ENCODE peak calls at places on chromosomes 16 and 17, in ten cellular contexts. One of them, this sample, is unnamed.

GRCh38 chr16:7330709-7331108 is 1.9 kb upstream of the RBFOX1 start:
- DNase-seq in body of pancreas: no peak
- DNase-seq in heart left ventricle: peak; percentile 51
- DNase-seq in IMR-90: no peak
- DNase-seq in esophagus muscularis mucosa: no peak
- DNase-seq in neuronal stem cell: no peak
- DNase-seq in breast epithelium: no peak
- DNase-seq in right cardiac atrium: no peak
- DNase-seq in lung: no peak
- DNase-seq in ascending aorta: no peak
- DNase-seq in this sample: no peak

GRCh38 chr16:83449861-83450260 is 357.9 kb upstream of the HSBP1 start:
- DNase-seq in body of pancreas: no peak
- DNase-seq in heart left ventricle: no peak
- DNase-seq in IMR-90: no peak
- DNase-seq in esophagus muscularis mucosa: no peak
- DNase-seq in neuronal stem cell: no peak
- DNase-seq in breast epithelium: no peak
- DNase-seq in right cardiac atrium: no peak
- DNase-seq in lung: no peak
- DNase-seq in ascending aorta: no peak
- DNase-seq in this sample: no peak

GRCh38 chr17:13513039-13513405 is 88.7 kb downstream of the HS3ST3A1 start:
- DNase-seq in body of pancreas: no peak
- DNase-seq in heart left ventricle: peak; percentile 28
- DNase-seq in IMR-90: peak; percentile 27
- DNase-seq in esophagus muscularis mucosa: no peak
- DNase-seq in neuronal stem cell: no peak
- DNase-seq in breast epithelium: no peak
- DNase-seq in right cardiac atrium: no peak
- DNase-seq in lung: no peak
- DNase-seq in ascending aorta: no peak
- DNase-seq in this sample: no peak

GRCh38 chr17:72953621-72954020 is 138.9 kb downstream of the SLC39A11 start:
- DNase-seq in body of pancreas: no peak
- DNase-seq in heart left ventricle: no peak
- DNase-seq in IMR-90: no peak
- DNase-seq in esophagus muscularis mucosa: no peak
- DNase-seq in neuronal stem cell: no peak
- DNase-seq in breast epithelium: no peak
- DNase-seq in right cardiac atrium: no peak
- DNase-seq in lung: no peak
- DNase-seq in ascending aorta: no peak
- DNase-seq in this sample: no peak

GRCh38 chr16:11914759-11915643 is 755 bp downstream of the GSPT1 start:
- DNase-seq in body of pancreas: peak; percentile 51
- DNase-seq in heart left ventricle: peak; percentile 53
- DNase-seq in IMR-90: peak; percentile 28
- DNase-seq in esophagus muscularis mucosa: no peak
- DNase-seq in neuronal stem cell: no peak
- DNase-seq in breast epithelium: no peak
- DNase-seq in right cardiac atrium: peak; percentile 50
- DNase-seq in lung: peak; percentile 36
- DNase-seq in ascending aorta: peak; percentile 74
- DNase-seq in this sample: peak; percentile 71

GRCh38 chr16:25691519-25692091 is at the start of gene HS3ST4:
- DNase-seq in body of pancreas: no peak
- DNase-seq in heart left ventricle: no peak
- DNase-seq in IMR-90: no peak
- DNase-seq in esophagus muscularis mucosa: no peak
- DNase-seq in neuronal stem cell: peak; percentile 61
- DNase-seq in breast epithelium: no peak
- DNase-seq in right cardiac atrium: no peak
- DNase-seq in lung: no peak
- DNase-seq in ascending aorta: no peak
- DNase-seq in this sample: no peak

GRCh38 chr17:32882734-32883133 is 5.8 kb upstream of the MYO1D start:
- DNase-seq in body of pancreas: no peak
- DNase-seq in heart left ventricle: no peak
- DNase-seq in IMR-90: peak; percentile 32
- DNase-seq in esophagus muscularis mucosa: peak; percentile 12
- DNase-seq in neuronal stem cell: no peak
- DNase-seq in breast epithelium: no peak
- DNase-seq in right cardiac atrium: no peak
- DNase-seq in lung: peak; percentile 19
- DNase-seq in ascending aorta: no peak
- DNase-seq in this sample: no peak

GRCh38 chr16:65509172-65509571 is 387.3 kb upstream of the CDH11 start:
- DNase-seq in body of pancreas: no peak
- DNase-seq in heart left ventricle: no peak
- DNase-seq in IMR-90: no peak
- DNase-seq in esophagus muscularis mucosa: no peak
- DNase-seq in neuronal stem cell: no peak
- DNase-seq in breast epithelium: no peak
- DNase-seq in right cardiac atrium: no peak
- DNase-seq in lung: no peak
- DNase-seq in ascending aorta: no peak
- DNase-seq in this sample: no peak

GRCh38 chr17:51044964-51045363 is 75.7 kb downstream of the SPAG9 start:
- DNase-seq in body of pancreas: no peak
- DNase-seq in heart left ventricle: no peak
- DNase-seq in IMR-90: no peak
- DNase-seq in esophagus muscularis mucosa: no peak
- DNase-seq in neuronal stem cell: no peak
- DNase-seq in breast epithelium: no peak
- DNase-seq in right cardiac atrium: no peak
- DNase-seq in lung: no peak
- DNase-seq in ascending aorta: no peak
- DNase-seq in this sample: no peak

GRCh38 chr17:46180895-46181279 is 12.3 kb downstream of the KANSL1 start:
- DNase-seq in body of pancreas: no peak
- DNase-seq in heart left ventricle: no peak
- DNase-seq in IMR-90: no peak
- DNase-seq in esophagus muscularis mucosa: no peak
- DNase-seq in neuronal stem cell: no peak
- DNase-seq in breast epithelium: no peak
- DNase-seq in right cardiac atrium: no peak
- DNase-seq in lung: no peak
- DNase-seq in ascending aorta: no peak
- DNase-seq in this sample: no peak

GRCh38 chr17:46179375-46179999 is 13.7 kb downstream of the KANSL1 start:
- DNase-seq in body of pancreas: no peak
- DNase-seq in heart left ventricle: no peak
- DNase-seq in IMR-90: no peak
- DNase-seq in esophagus muscularis mucosa: no peak
- DNase-seq in neuronal stem cell: no peak
- DNase-seq in breast epithelium: no peak
- DNase-seq in right cardiac atrium: no peak
- DNase-seq in lung: no peak
- DNase-seq in ascending aorta: no peak
- DNase-seq in this sample: no peak

GRCh38 chr17:46181940-46182339 is 11.3 kb downstream of the KANSL1 start:
- DNase-seq in body of pancreas: no peak
- DNase-seq in heart left ventricle: no peak
- DNase-seq in IMR-90: no peak
- DNase-seq in esophagus muscularis mucosa: no peak
- DNase-seq in neuronal stem cell: no peak
- DNase-seq in breast epithelium: no peak
- DNase-seq in right cardiac atrium: no peak
- DNase-seq in lung: no peak
- DNase-seq in ascending aorta: no peak
- DNase-seq in this sample: no peak

GRCh38 chr17:46184696-46185095 is 8.5 kb downstream of the KANSL1 start:
- DNase-seq in body of pancreas: no peak
- DNase-seq in heart left ventricle: no peak
- DNase-seq in IMR-90: no peak
- DNase-seq in esophagus muscularis mucosa: no peak
- DNase-seq in neuronal stem cell: no peak
- DNase-seq in breast epithelium: no peak
- DNase-seq in right cardiac atrium: no peak
- DNase-seq in lung: no peak
- DNase-seq in ascending aorta: no peak
- DNase-seq in this sample: no peak

DNA sequence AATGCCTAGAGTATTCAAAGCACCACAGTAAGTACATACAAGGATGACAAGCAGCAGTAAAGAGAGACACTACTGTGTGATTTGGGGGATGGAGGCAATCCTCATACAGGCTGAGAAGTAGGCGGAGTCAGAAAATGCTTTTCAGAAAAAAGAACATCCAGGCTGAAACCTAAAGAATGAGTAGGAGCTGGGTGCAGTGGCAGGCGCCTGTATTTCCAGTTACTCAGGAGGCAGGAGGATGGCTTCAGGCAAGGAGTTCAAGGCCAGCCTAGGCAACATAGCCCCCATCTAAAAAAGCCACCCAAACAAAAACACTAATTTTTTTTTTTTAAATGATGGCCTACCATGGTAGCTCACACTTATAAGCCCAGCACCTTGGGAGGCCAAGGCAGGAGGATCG is 10.3 kb downstream of the KANSL1 start:
- DNase-seq in body of pancreas: no peak
- DNase-seq in heart left ventricle: no peak
- DNase-seq in IMR-90: no peak
- DNase-seq in esophagus muscularis mucosa: no peak
- DNase-seq in neuronal stem cell: no peak
- DNase-seq in breast epithelium: no peak
- DNase-seq in right cardiac atrium: no peak
- DNase-seq in lung: no peak
- DNase-seq in ascending aorta: no peak
- DNase-seq in this sample: no peak
- H3K4me1 ChIP-seq in body of pancreas: peaks cover 77% of the 10 kb centered on the region
- H3K4me1 ChIP-seq in heart left ventricle: peaks cover 88% of the 10 kb centered on the region
- H3K4me1 ChIP-seq in IMR-90: peaks cover 7% of the 10 kb centered on the region
- H3K4me1 ChIP-seq in esophagus muscularis mucosa: peaks cover 97% of the 10 kb centered on the region
- H3K4me1 ChIP-seq in neuronal stem cell: peaks cover 12% of the 10 kb centered on the region
- H3K4me1 ChIP-seq in breast epithelium: no peaks in the 10 kb centered on the region
- H3K4me1 ChIP-seq in right cardiac atrium: peaks cover 10% of the 10 kb centered on the region
- H3K4me1 ChIP-seq in lung: peaks cover 38% of the 10 kb centered on the region
- H3K4me1 ChIP-seq in ascending aorta: peaks cover 61% of the 10 kb centered on the region
- H3K4me1 ChIP-seq in this sample: peaks cover 73% of the 10 kb centered on the region

GRCh38 chr17:179066-179432 is 2.4 kb downstream of the DOC2B start:
- DNase-seq in body of pancreas: no peak
- DNase-seq in heart left ventricle: peak; percentile 36
- DNase-seq in IMR-90: no peak
- DNase-seq in esophagus muscularis mucosa: no peak
- DNase-seq in neuronal stem cell: no peak
- DNase-seq in breast epithelium: no peak
- DNase-seq in right cardiac atrium: peak; percentile 46
- DNase-seq in lung: no peak
- DNase-seq in ascending aorta: no peak
- DNase-seq in this sample: no peak
- H3K27ac ChIP-seq in body of pancreas: no peak overlapping the region
- H3K27ac ChIP-seq in heart left ventricle: no peak overlapping the region
- H3K27ac ChIP-seq in IMR-90: no peak overlapping the region
- H3K27ac ChIP-seq in esophagus muscularis mucosa: no peak overlapping the region
- H3K27ac ChIP-seq in neuronal stem cell: no peak overlapping the region
- H3K27ac ChIP-seq in breast epithelium: peak overlapping the region; percentile 32
- H3K27ac ChIP-seq in right cardiac atrium: no peak overlapping the region
- H3K27ac ChIP-seq in lung: no peak overlapping the region
- H3K27ac ChIP-seq in ascending aorta: no peak overlapping the region
- H3K27ac ChIP-seq in this sample: no peak overlapping the region

GRCh38 chr16:31734265-31734664 is 139.3 kb upstream of the ZNF267 start:
- DNase-seq in body of pancreas: no peak
- DNase-seq in heart left ventricle: no peak
- DNase-seq in IMR-90: no peak
- DNase-seq in esophagus muscularis mucosa: no peak
- DNase-seq in neuronal stem cell: no peak
- DNase-seq in breast epithelium: no peak
- DNase-seq in right cardiac atrium: no peak
- DNase-seq in lung: no peak
- DNase-seq in ascending aorta: no peak
- DNase-seq in this sample: no peak
- H3K9me3 ChIP-seq in body of pancreas: no peaks in the 10 kb centered on the region
- H3K9me3 ChIP-seq in heart left ventricle: no peaks in the 10 kb centered on the region
- H3K9me3 ChIP-seq in IMR-90: peaks cover 2% of the 10 kb centered on the region
- H3K9me3 ChIP-seq in esophagus muscularis mucosa: peaks cover 10% of the 10 kb centered on the region
- H3K9me3 ChIP-seq in neuronal stem cell: peaks cover 84% of the 10 kb centered on the region
- H3K9me3 ChIP-seq in breast epithelium: peaks cover 7% of the 10 kb centered on the region
- H3K9me3 ChIP-seq in right cardiac atrium: no peaks in the 10 kb centered on the region
- H3K9me3 ChIP-seq in lung: peaks cover 1% of the 10 kb centered on the region
- H3K9me3 ChIP-seq in ascending aorta: peaks cover 74% of the 10 kb centered on the region
- H3K9me3 ChIP-seq in this sample: peaks cover 60% of the 10 kb centered on the region

DNA sequence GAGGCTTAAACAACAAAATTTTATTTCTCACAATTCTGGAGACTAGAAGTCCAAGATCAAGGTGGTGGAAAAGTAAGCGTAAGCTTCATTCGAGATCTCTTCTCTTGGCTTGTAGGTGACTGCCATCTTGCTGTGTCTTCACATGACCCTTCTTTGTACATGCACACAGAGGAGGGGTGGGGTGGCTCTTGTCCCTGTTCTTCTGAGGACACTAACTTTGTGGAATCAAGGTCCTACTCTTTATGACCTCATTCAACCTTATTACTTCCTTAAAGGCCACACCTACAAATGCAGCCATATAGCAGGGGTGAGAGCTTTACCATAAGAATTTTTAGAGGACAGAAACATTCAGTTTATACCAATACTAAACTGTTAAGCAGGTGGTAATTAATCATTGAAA is 140.0 kb upstream of the HLF start:
- DNase-seq in body of pancreas: no peak
- DNase-seq in heart left ventricle: no peak
- DNase-seq in IMR-90: no peak
- DNase-seq in esophagus muscularis mucosa: no peak
- DNase-seq in neuronal stem cell: no peak
- DNase-seq in breast epithelium: no peak
- DNase-seq in right cardiac atrium: no peak
- DNase-seq in lung: no peak
- DNase-seq in ascending aorta: no peak
- DNase-seq in this sample: no peak
- H3K4me1 ChIP-seq in body of pancreas: no peaks in the 10 kb centered on the region
- H3K4me1 ChIP-seq in heart left ventricle: no peaks in the 10 kb centered on the region
- H3K4me1 ChIP-seq in IMR-90: no peaks in the 10 kb centered on the region
- H3K4me1 ChIP-seq in esophagus muscularis mucosa: no peaks in the 10 kb centered on the region
- H3K4me1 ChIP-seq in neuronal stem cell: no peaks in the 10 kb centered on the region
- H3K4me1 ChIP-seq in breast epithelium: no peaks in the 10 kb centered on the region
- H3K4me1 ChIP-seq in right cardiac atrium: no peaks in the 10 kb centered on the region
- H3K4me1 ChIP-seq in lung: no peaks in the 10 kb centered on the region
- H3K4me1 ChIP-seq in ascending aorta: no peaks in the 10 kb centered on the region
- H3K4me1 ChIP-seq in this sample: no peaks in the 10 kb centered on the region

DNA sequence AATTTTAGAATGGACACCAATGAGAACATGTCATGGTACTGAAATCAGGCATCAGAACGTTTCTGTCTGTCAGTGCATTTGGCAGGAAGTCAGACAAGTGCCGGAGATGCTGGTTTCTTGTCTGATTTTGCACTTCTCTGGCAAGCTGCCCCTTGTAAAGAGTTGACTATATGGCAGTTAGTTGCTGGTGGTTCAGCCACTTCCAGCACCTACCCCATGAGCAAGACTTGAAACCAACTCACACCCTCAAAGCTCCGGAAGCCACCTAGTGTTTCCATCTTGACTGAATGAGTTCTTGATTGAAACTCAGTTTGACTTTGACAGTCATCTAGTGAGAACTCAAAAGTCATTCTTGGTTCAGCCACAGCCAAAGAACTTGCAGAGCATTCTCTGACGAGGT is 225.1 kb downstream of the SPECC1 start:
- DNase-seq in body of pancreas: no peak
- DNase-seq in heart left ventricle: no peak
- DNase-seq in IMR-90: no peak
- DNase-seq in esophagus muscularis mucosa: no peak
- DNase-seq in neuronal stem cell: no peak
- DNase-seq in breast epithelium: no peak
- DNase-seq in right cardiac atrium: no peak
- DNase-seq in lung: no peak
- DNase-seq in ascending aorta: no peak
- DNase-seq in this sample: no peak
- H3K27ac ChIP-seq in body of pancreas: no peak overlapping the region
- H3K27ac ChIP-seq in heart left ventricle: no peak overlapping the region
- H3K27ac ChIP-seq in IMR-90: no peak overlapping the region
- H3K27ac ChIP-seq in esophagus muscularis mucosa: no peak overlapping the region
- H3K27ac ChIP-seq in neuronal stem cell: no peak overlapping the region
- H3K27ac ChIP-seq in breast epithelium: no peak overlapping the region
- H3K27ac ChIP-seq in right cardiac atrium: no peak overlapping the region
- H3K27ac ChIP-seq in lung: no peak overlapping the region
- H3K27ac ChIP-seq in ascending aorta: no peak overlapping the region
- H3K27ac ChIP-seq in this sample: no peak overlapping the region

GRCh38 chr16:5314377-5314776 is 216.8 kb upstream of the EEF2KMT start:
- DNase-seq in body of pancreas: no peak
- DNase-seq in heart left ventricle: no peak
- DNase-seq in IMR-90: no peak
- DNase-seq in esophagus muscularis mucosa: no peak
- DNase-seq in neuronal stem cell: no peak
- DNase-seq in breast epithelium: no peak
- DNase-seq in right cardiac atrium: no peak
- DNase-seq in lung: no peak
- DNase-seq in ascending aorta: no peak
- DNase-seq in this sample: no peak
- H3K9me3 ChIP-seq in body of pancreas: no peaks in the 10 kb centered on the region
- H3K9me3 ChIP-seq in heart left ventricle: no peaks in the 10 kb centered on the region
- H3K9me3 ChIP-seq in IMR-90: peaks cover 28% of the 10 kb centered on the region
- H3K9me3 ChIP-seq in esophagus muscularis mucosa: no peaks in the 10 kb centered on the region
- H3K9me3 ChIP-seq in neuronal stem cell: no peaks in the 10 kb centered on the region
- H3K9me3 ChIP-seq in breast epithelium: peaks cover 4% of the 10 kb centered on the region
- H3K9me3 ChIP-seq in right cardiac atrium: no peaks in the 10 kb centered on the region
- H3K9me3 ChIP-seq in lung: no peaks in the 10 kb centered on the region
- H3K9me3 ChIP-seq in ascending aorta: no peaks in the 10 kb centered on the region
- H3K9me3 ChIP-seq in this sample: no peaks in the 10 kb centered on the region